ENCODE peak calls at places on chromosomes 6 and 20, in seven cellular contexts. V is tibial nerve, U is endodermal cell, I is stomach, G is neural progenitor cell, B is adrenal gland, O is prostate gland. Y is an unnamed sample.

GRCh38 chr6:28810655-28811053 is 113.1 kb downstream of the TRIM27 start:
- DNase-seq in I (no peak), G (peak), U (no peak), O (no peak), V (no peak), B (no peak), Y (no peak)

GRCh38 chr6:1436334-1437306 is 47.2 kb downstream of the FOXF2 start:
- DNase-seq in I (peak), U (peak), G (peak), B (peak), V (no peak), O (peak), Y (peak)

GRCh38 chr6:3457710-3458605 is 1.1 kb upstream of the SLC22A23 start:
- DNase-seq in V (no peak), I (peak), B (no peak), G (peak), O (peak), U (peak), Y (peak)

GRCh38 chr6:215335-216034 is 76.8 kb upstream of the DUSP22 start:
- DNase-seq in O (no peak), V (no peak), G (no peak), B (no peak), U (no peak), I (no peak), Y (no peak)

GRCh38 chr20:60365882-60366281 is 407.7 kb downstream of the CDH26 start:
- DNase-seq in V (no peak), O (no peak), B (no peak), G (no peak), I (no peak), U (no peak), Y (no peak)

GRCh38 chr6:151004415-151005024 is 139.0 kb downstream of the MTHFD1L start:
- DNase-seq in I (no peak), V (no peak), B (no peak), O (peak), U (no peak), G (no peak), Y (no peak)

GRCh38 chr6:111653961-111654360 is 48.3 kb upstream of the TRAF3IP2 start:
- DNase-seq in U (no peak), I (no peak), B (no peak), V (no peak), G (no peak), O (peak), Y (no peak)

GRCh38 chr6:16901777-16902176 is 140.5 kb upstream of the ATXN1 start:
- DNase-seq in U (no peak), O (peak), I (peak), B (peak), G (no peak), V (peak), Y (peak)

GRCh38 chr6:121670511-121670910 is 235.1 kb downstream of the GJA1 start:
- DNase-seq in I (no peak), O (no peak), U (no peak), G (no peak), B (no peak), V (no peak), Y (no peak)

GRCh38 chr20:51563597-51564332 is 21.2 kb upstream of the NFATC2 start:
- DNase-seq in O (no peak), V (peak), U (peak), G (peak), B (peak), I (peak), Y (peak)

GRCh38 chr6:107361568-107362270 is 97.6 kb downstream of the PDSS2 start:
- DNase-seq in B (no peak), I (no peak), U (peak), G (peak), O (no peak), V (no peak), Y (no peak)

GRCh38 chr6:46704562-46704961 is 16.9 kb downstream of the TDRD6 start:
- DNase-seq in B (no peak), U (no peak), V (no peak), G (peak), O (no peak), I (no peak), Y (no peak)

DNA sequence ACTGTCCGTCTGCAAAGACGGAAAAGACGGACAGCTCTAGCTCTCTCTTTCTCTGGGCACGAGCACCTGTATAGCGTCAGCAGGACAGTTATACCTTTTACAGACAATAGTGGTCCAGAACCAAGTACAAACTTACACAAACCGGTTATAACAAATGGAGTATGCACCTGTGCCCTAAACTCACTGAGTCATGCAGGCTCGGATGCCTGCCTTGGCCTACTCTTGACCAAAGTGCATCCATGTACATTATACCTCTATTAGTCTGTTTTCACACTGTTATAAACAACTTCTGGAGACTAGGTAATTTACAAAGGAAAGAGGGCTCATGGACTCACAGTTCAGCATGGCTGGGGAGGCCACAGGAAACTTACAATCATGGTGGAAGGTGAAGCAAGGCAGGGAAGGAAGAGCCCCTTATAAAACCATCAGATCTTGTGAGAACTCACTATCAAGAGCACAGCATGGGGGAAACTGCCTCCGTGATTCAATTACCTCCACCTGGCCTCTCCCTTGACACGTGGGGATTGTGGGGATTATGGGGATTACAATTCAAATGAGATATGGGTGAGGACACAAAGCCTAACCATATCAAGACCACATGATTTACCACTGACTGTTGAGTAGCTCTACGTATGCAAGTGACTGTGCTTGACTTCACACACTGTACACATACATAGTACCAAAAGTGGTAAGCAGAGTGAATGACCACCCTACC is 23.1 kb downstream of the MAN1A1 start:
- DNase-seq in G (no peak), I (no peak), B (no peak), U (no peak), V (no peak), O (no peak), Y (no peak)
- H3K27ac ChIP-seq in G (no peak), I (no peak), B (no peak), U (no peak), V (no peak), O (no peak), Y (no peak)

DNA sequence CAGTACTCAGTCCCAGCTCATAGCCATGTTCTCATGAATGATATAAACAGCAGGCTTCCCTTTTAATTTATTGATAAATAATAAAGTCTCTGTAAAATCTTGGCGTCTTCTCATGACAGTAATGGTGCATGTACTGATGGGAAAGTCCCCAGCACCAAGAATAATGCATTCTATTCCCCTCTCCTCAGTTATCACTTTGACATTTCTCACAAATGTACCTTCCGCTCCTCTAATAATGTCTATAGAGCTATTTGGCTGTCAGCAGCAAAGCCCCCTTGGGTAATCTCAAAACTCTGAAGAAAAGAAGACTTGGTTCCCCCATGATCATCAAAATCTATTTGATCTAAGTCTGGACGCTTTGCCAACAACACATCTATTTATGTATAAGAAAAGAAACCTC is 185.0 kb upstream of the SPTLC3 start:
- DNase-seq in G (no peak), V (no peak), I (no peak), B (no peak), O (no peak), U (no peak), Y (no peak)
- TF ChIP-seq CTCF in G (no peak), V (no peak), I (no peak), B (no peak), O (no peak), U (no peak), Y (no peak)

DNA sequence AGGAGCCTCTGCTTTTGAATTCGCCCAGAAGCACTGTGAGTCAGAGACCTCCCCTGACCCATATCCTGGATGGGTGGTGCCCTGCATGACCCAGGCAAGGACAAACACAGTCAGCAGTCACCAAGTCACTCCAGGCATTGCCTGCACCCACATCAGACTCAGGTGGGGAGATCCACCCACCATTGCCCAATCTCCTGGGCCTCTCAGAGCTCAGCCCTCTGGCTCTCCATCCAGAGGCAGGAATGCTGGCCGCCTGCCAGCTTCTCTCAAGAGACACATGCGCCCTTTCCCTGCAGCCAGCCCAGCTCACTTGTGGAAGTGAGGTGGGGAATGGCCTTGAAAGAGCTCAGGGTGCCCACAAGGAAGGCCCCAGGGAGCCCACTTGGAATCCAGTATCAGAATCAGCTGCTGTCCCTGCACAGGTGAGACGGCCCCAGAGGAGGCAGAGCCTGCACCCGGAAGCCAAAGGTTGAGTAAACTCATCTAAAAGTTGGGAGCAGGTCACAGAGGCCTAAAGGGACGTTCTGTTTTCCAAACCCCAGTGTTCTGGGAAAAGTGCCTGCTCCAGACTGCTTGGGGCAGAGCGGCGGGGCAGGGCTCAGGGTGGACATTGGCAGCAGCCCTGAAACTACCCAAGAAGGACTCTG is 129.8 kb downstream of the PREX1 start:
- DNase-seq in B (peak), V (no peak), U (no peak), I (peak), G (no peak), O (peak), Y (peak)
- H3K27ac ChIP-seq in B (peak), V (no peak), U (no peak), I (peak), G (no peak), O (no peak), Y (no peak)

DNA sequence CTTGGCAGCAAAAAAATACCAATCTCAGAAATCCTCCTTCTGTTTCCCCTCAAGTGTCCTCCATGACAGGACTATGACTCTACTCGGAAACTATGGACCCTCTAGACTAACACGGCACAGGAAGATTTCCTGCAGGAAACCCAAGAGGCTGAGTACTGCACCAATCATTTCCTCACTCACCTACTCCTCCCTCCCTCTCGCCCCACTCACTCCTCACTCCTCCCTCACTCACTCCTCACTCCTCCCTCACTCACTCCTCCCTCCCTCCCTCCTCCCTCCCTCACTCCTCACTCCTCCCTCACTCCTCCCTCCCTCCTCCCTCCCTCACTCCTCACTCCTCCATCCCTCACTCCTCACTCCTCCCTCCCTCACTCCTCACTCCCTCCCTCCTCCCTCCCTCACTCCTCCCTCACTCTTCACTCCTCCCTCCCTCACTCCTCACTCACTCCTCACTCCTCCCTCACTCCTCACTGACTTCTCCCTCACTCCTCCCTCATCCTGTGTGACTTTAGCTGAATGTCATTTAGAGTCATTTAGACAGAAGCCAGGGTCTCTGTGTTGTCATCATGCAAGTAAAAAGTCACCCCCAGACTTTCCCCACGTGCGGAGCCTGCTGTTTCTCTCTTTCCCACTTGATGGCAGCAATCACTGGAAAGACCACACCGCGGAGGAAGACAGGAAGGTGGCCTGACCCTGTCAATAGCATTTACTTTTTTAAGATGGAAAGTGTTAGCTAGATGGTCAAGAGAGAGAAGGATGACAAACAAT is 226.8 kb upstream of the PDE10A start:
- DNase-seq in O (no peak), V (no peak), B (peak), U (peak), I (no peak), G (peak), Y (no peak)
- TF ChIP-seq CTCF in O (no peak), V (no peak), B (peak), U (peak), I (peak), G (peak), Y (no peak)

GRCh38 chr20:531608-532007 is 12.0 kb downstream of the CSNK2A1 start:
- DNase-seq in V (no peak), O (no peak), G (no peak), I (no peak), U (no peak), B (no peak), Y (no peak)
- H3K27ac ChIP-seq in V (no peak), O (no peak), G (no peak), I (no peak), U (no peak), B (no peak), Y (peak)

GRCh38 chr6:124997196-124997875 is 35.1 kb downstream of the RNF217 start:
- DNase-seq in U (no peak), V (no peak), I (no peak), G (no peak), O (no peak), B (no peak), Y (no peak)
- TF ChIP-seq CTCF in U (no peak), V (no peak), I (no peak), G (no peak), O (no peak), B (no peak), Y (no peak)

DNA sequence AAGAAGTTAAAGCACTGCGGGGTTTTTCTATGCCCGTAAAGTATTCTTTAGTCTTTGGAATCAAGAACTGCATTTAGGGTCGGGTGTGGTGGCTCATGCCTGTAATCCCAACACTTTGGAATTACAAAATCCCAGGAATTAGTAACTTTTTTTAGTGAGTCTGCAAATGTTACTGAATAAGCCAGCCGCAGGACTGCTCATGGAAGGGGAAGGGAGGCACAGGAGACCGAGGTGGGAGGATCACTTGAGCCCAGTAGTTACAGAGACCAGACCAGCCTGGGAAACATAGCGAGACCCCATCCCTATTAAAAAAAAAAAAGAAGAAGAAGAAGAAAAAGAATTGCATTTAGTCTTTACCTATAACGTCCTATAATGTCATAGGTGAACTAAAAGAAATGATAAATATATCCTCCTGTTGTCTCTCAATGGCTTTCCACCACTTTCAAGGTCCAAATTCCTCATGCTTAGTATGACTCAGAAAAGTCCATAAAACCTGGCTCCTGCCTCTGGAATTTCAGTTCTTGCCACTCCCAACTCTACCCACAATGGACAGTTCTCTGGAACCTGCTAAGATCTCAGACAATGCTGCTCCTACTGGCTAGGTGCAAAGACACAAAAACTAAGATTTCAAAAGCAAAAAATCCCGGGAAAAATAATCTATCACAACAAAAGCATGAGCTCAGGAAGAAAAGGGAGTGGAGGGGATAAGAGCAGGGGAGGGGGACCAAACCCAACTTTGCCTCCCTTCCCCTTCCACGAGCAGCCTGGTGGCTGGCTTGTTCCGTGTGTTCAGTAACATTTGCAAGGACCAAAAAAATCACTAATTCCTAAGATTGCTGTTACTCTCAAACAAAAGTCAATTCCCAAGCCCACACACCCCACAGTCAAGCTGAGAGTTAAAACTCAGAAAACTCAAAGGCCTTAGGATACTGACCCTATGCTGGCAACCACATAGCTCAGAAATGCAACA is 39.0 kb downstream of the B4GALT5 start:
- DNase-seq in V (no peak), O (no peak), G (no peak), B (no peak), U (no peak), I (no peak), Y (peak)
- H3K27ac ChIP-seq in V (peak), O (no peak), G (peak), B (peak), U (no peak), I (peak), Y (peak)

Y was measured in colonic mucosa.